ENCODE peak calls at places on chromosomes 2 and 18, in six cellular contexts. E is stimulated activated CD4-positive, alpha-beta T cell treated with anti-CD3 and anti-CD28 coated beads, Interleukin-12 subunit alpha, Interleukin-12 subunit beta, amount 100 ng/mL, for 4 hours; Z is stimulated activated naive CD8-positive, alpha-beta T cell treated with anti-CD3 and anti-CD28 coated beads, Interleukin-15, Interleukin-2, amounts not matched to agents 100 U/mL and 50 U/mL, for 24 hours; X is NCI-H510A treated with DMSO at 0.1 percent for 48 hours; U is Calu3; N is NCI-H345. W is an unnamed sample.

GRCh38 chr2:88875749-88876148 is 184.3 kb downstream of the RPIA start:
- DNase-seq in E (no peak), Z (no peak), X (no peak), U (no peak), N (no peak), W (no peak)

GRCh38 chr2:61978522-61978921 is 73.0 kb downstream of the COMMD1 start:
- DNase-seq in E (no peak), Z (no peak), X (no peak), U (no peak), N (peak; percentile 14), W (peak; percentile 11)

GRCh38 chr2:236720974-236721600 is 151.5 kb downstream of the ACKR3 start:
- DNase-seq in E (no peak), Z (no peak), X (peak; percentile 84), U (no peak), N (peak; percentile 82), W (no peak)

GRCh38 chr2:68157002-68157401 is 686 bp upstream of the PNO1 start:
- DNase-seq in E (no peak), Z (no peak), X (no peak), U (no peak), N (peak; percentile 40), W (no peak)

GRCh38 chr2:47065771-47066380 is 89.2 kb downstream of the STPG4 start:
- DNase-seq in E (no peak), Z (no peak), X (no peak), U (no peak), N (no peak), W (no peak)

GRCh38 chr18:21145371-21145770 is 33.8 kb upstream of the ROCK1 start:
- DNase-seq in E (no peak), Z (no peak), X (no peak), U (no peak), N (no peak), W (no peak)

GRCh38 chr2:28664120-28664842 is 87.3 kb upstream of the PPP1CB start:
- DNase-seq in E (no peak), Z (no peak), X (peak; percentile 53), U (no peak), N (peak; percentile 86), W (no peak)

GRCh38 chr2:212548459-212548815 is 9.8 kb upstream of the ERBB4 start:
- DNase-seq in E (no peak), Z (no peak), X (no peak), U (peak; percentile 39), N (peak; percentile 12), W (no peak)

GRCh38 chr18:27860701-27861107 is 316.2 kb downstream of the CDH2 start:
- DNase-seq in E (no peak), Z (no peak), X (peak; percentile 87), U (no peak), N (peak; percentile 27), W (no peak)

W was measured in erythroblast.